ENCODE peak calls at places on chromosomes 13 and 19, in seven cellular contexts. X is astrocyte of the spinal cord, F is foreskin fibroblast, L is colonic mucosa, Q is fibroblast of lung, U is cardiac fibroblast, K is fibroblast of pulmonary artery. Z is an unnamed sample.

GRCh38 chr13:36054041-36054440 is 77.1 kb downstream of the DCLK1 start:
- DNase-seq in U (no peak), L (no peak), X (no peak), F (no peak), K (no peak), Q (no peak), Z (no peak)

GRCh38 chr19:35555301-35556005 is 8.0 kb downstream of the ATP4A start:
- DNase-seq in F (peak; percentile 53), U (peak; percentile 39), X (peak; percentile 16), K (peak; percentile 36), Q (peak; percentile 24), L (no peak), Z (no peak)

GRCh38 chr13:21945195-21945594 is 274.3 kb downstream of the FGF9 start:
- DNase-seq in U (no peak), K (no peak), F (no peak), X (no peak), Q (no peak), L (no peak), Z (no peak)

GRCh38 chr13:73844986-73845385 is 289.2 kb downstream of the KLF12 start:
- DNase-seq in F (no peak), X (peak; percentile 32), U (peak; percentile 62), Q (peak; percentile 87), K (peak; percentile 43), L (no peak), Z (no peak)

GRCh38 chr13:111429064-111429558 is 108.7 kb downstream of the TEX29 start:
- DNase-seq in X (peak; percentile 1), K (peak; percentile 16), F (peak; percentile 55), Q (peak; percentile 27), U (peak; percentile 36), L (peak; percentile 53), Z (no peak)

GRCh38 chr13:94176576-94176975 is 302.9 kb downstream of the DCT start:
- DNase-seq in L (no peak), X (peak; percentile 12), F (peak; percentile 21), Q (peak; percentile 58), U (no peak), K (no peak), Z (no peak)

GRCh38 chr13:112722433-112723250 is 32.8 kb downstream of the ATP11A start:
- DNase-seq in K (peak; percentile 88), Q (peak; percentile 87), U (peak; percentile 57), F (peak; percentile 68), L (no peak), X (peak; percentile 64), Z (peak; percentile 19)

GRCh38 chr13:30805132-30805537 is 69.8 kb downstream of the ALOX5AP start:
- DNase-seq in F (no peak), X (no peak), Q (no peak), K (no peak), U (no peak), L (no peak), Z (no peak)

GRCh38 chr19:2494084-2494446 is 18.1 kb downstream of the GADD45B start:
- DNase-seq in Q (peak; percentile 38), K (peak; percentile 47), L (no peak), F (peak; percentile 89), X (peak; percentile 68), U (peak; percentile 83), Z (no peak)

GRCh38 chr13:31962661-31963345 is 68.8 kb upstream of the FRY start:
- DNase-seq in F (peak; percentile 18), K (no peak), L (no peak), U (peak; percentile 26), X (no peak), Q (no peak), Z (no peak)
- H3K4me3 ChIP-seq in F (no peak overlapping the region), K (no peak overlapping the region), L (no peak overlapping the region), U (no peak overlapping the region), X (no peak overlapping the region), Q (no peak overlapping the region), Z (no peak overlapping the region)

DNA sequence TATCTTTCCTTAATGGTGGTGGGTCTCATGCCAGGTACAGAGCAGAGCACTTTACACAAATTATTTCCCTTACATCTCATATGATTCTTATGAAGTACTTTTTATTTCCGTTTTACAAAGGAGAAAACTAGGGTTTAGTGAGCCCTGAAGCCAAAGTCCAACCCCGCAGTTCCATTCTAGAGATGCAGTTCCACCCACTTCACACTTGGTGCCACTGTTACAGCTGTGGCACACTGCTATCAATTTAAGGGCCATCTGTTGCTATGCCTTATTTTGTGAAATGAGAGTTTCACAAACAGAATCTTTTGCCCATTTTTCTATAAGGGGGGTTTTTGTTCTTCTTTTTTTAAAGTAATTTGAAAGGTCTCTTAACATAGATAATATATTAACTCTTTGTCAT is 12.9 kb downstream of the MIPEP start:
- DNase-seq in Q (peak; percentile 46), F (peak; percentile 55), L (no peak), X (no peak), U (peak; percentile 29), K (peak; percentile 38), Z (no peak)
- TF ChIP-seq CTCF in Q (peak; percentile 48), F (peak; percentile 63), L (peak; percentile 25), X (peak; percentile 56), U (peak; percentile 51), K (peak; percentile 57), Z (peak; percentile 67)

DNA sequence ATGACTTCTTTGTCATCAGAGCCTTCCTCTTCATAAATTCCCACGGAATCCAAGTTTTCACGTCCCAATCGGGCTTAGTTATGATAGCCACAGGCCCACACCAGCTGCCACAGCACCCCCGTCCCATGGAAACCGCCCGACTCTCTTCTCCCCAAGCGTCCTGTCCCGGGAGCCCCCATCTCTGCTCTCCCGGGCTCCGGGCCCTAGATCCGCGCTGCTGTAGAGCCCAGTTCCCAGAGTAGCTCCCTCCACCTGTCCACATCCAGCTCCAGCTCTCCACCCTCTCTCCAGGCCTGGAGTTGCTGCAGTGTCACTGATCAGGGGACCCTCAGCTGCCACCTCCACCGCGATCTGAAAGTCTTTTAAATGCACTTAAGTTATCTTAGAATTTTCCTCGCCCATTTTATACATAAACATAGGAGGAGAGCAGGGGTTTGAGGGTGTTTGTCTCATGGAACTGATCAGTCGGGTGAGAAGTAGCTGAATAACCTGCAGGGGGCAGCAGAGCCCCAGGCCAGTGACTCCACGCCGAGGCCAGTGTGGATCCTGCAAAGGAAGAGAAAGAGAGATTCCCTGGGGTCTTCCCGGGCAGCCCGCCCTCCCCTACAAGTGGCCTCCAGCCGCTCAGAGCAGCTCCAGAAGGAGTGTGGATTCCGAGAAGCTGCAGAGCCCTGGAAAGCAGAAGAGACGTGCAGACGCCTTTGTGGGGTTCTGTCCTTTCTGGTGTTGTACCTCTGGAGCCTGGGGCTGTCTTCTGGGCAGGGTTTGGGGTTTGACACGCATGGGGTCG is 1.1 kb upstream of the ZNF763 start:
- DNase-seq in X (peak; percentile 46), L (peak; percentile 87), K (peak; percentile 77), F (peak; percentile 84), Q (peak; percentile 66), U (peak; percentile 79), Z (no peak)
- H3K4me3 ChIP-seq in X (no peak overlapping the region), L (no peak overlapping the region), K (no peak overlapping the region), F (no peak overlapping the region), Q (no peak overlapping the region), U (no peak overlapping the region), Z (no peak overlapping the region)

GRCh38 chr13:108269601-108270328 is at the start of gene TNFSF13B:
- DNase-seq in U (peak; percentile 54), L (peak; percentile 23), Q (peak; percentile 59), X (peak; percentile 24), K (peak; percentile 53), F (peak; percentile 56), Z (no peak)
- TF ChIP-seq CTCF in U (peak; percentile 11), L (no peak), Q (no peak), X (no peak), K (peak; percentile 9), F (no peak), Z (no peak)

GRCh38 chr19:5339470-5339949 is 1.1 kb downstream of the PTPRS start:
- DNase-seq in Q (no peak), X (no peak), U (no peak), F (no peak), K (no peak), L (no peak), Z (no peak)
- H3K4me3 ChIP-seq in Q (peak overlapping the region; percentile 46), X (peak overlapping the region; percentile 61), U (peak overlapping the region; percentile 65), F (peak overlapping the region; percentile 62), K (peak overlapping the region; percentile 63), L (no peak overlapping the region), Z (peak overlapping the region; percentile 65)

GRCh38 chr19:50252887-50253268 is 49.5 kb downstream of the MYH14 start:
- DNase-seq in X (no peak), U (no peak), Q (no peak), L (no peak), F (no peak), K (no peak), Z (no peak)

GRCh38 chr19:50257141-50257540 is 53.7 kb downstream of the MYH14 start:
- DNase-seq in Q (no peak), U (no peak), X (no peak), F (no peak), K (no peak), L (no peak), Z (no peak)

GRCh38 chr19:50258918-50259372 is 55.5 kb downstream of the MYH14 start:
- DNase-seq in K (no peak), X (no peak), F (no peak), U (peak; percentile 10), L (peak; percentile 34), Q (no peak), Z (no peak)

GRCh38 chr19:50252111-50252886 is 48.9 kb downstream of the MYH14 start:
- DNase-seq in K (peak; percentile 32), Q (peak; percentile 9), U (peak; percentile 48), L (peak; percentile 35), X (no peak), F (peak; percentile 6), Z (no peak)

GRCh38 chr19:50255115-50255514 is 51.7 kb downstream of the MYH14 start:
- DNase-seq in K (no peak), X (no peak), Q (no peak), U (no peak), F (no peak), L (no peak), Z (no peak)
- TF ChIP-seq CTCF in K (no peak), X (no peak), Q (no peak), U (peak; percentile 32), F (no peak), L (no peak), Z (no peak)

DNA sequence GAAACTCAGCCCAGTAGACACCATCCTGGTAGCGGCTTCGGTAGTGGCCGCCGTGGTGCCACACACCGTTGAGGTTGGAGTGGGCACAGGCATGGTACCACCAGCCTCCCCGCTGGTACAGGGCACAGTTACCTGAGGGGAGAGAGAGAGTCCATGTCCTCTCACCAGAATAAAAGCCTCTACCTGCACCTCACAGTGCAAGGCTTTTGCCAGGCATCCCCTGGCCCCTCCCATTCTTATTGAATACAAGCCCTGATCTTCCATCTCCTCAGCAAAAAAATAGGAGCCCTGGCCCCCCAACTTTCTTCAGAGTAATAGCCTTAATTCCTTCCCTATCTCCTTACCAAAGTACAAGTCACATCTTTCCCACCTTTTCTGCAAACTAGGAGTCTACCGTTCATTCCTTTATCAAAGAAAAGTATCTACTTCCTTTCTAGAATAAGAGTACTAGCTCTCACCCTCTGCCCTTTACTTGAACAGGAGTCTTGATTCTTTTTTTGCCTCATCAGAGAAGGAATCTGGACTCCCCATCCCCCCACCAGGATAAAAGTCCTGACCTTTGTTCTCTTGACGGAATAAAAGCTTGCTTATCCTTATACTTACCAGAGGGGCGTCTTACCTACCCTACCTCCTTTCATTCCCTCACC is 6.7 kb downstream of the SHFL start:
- DNase-seq in F (no peak), Q (no peak), X (no peak), K (no peak), U (no peak), L (no peak), Z (no peak)
- H3K4me3 ChIP-seq in F (no peak overlapping the region), Q (no peak overlapping the region), X (no peak overlapping the region), K (no peak overlapping the region), U (no peak overlapping the region), L (no peak overlapping the region), Z (no peak overlapping the region)

Z was measured in astrocyte of the cerebellum.